ENCODE peak calls at places on chromosomes 3 and 15, in five cellular contexts. O is stomach; T is activated CD8-positive, alpha-beta memory T cell treated with anti-CD3 and anti-CD28 coated beads for 48 hours; S is stimulated activated CD4-positive, alpha-beta T cell treated with anti-CD3 and anti-CD28 coated beads, Interleukin-4, amount 100 ng/mL, for 48 hours; W is activated CD4-positive, CD25-positive, alpha-beta regulatory T cell. B is an unnamed sample.

GRCh38 chr3:147200545-147200944 is 205.8 kb downstream of the ZIC4 start:
- DNase-seq in O (no peak), T (no peak), S (no peak), W (no peak), B (no peak)

GRCh38 chr3:161423911-161424522 is 52.7 kb upstream of the SPTSSB start:
- DNase-seq in O (no peak), T (no peak), S (no peak), W (no peak), B (no peak)

GRCh38 chr15:71471347-71471746 is 339.0 kb upstream of the NR2E3 start:
- DNase-seq in O (no peak), T (no peak), S (no peak), W (no peak), B (no peak)

GRCh38 chr3:41726891-41727290 is 235.0 kb downstream of the ULK4 start:
- DNase-seq in O (no peak), T (no peak), S (no peak), W (no peak), B (no peak)

GRCh38 chr15:59292393-59292792 is 80.3 kb downstream of the MYO1E start:
- DNase-seq in O (no peak), T (no peak), S (no peak), W (no peak), B (no peak)

GRCh38 chr3:171383206-171384018 is 76.8 kb downstream of the TNIK start:
- DNase-seq in O (no peak), T (no peak), S (no peak), W (no peak), B (no peak)

GRCh38 chr3:58093573-58094195 is 85.5 kb downstream of the FLNB start:
- DNase-seq in O (no peak), T (no peak), S (no peak), W (no peak), B (no peak)

GRCh38 chr3:138256022-138256421 is 68.9 kb downstream of the ARMC8 start:
- DNase-seq in O (no peak), T (no peak), S (no peak), W (no peak), B (no peak)

GRCh38 chr15:93470042-93470441 is 381.0 kb upstream of the RGMA start:
- DNase-seq in O (no peak), T (no peak), S (no peak), W (no peak), B (no peak)

GRCh38 chr15:68995754-68996141 is 18.7 kb upstream of the NOX5 start:
- DNase-seq in O (no peak), T (no peak), S (no peak), W (no peak), B (no peak)

B was measured in mucosa of gallbladder.